ENCODE peak calls at places on chromosomes 4 and X, in nine cellular contexts. B is esophagus squamous epithelium, K is breast epithelium, S is ovary, C is right lobe of liver, J is Peyer's patch, A is NB4, P is heart left ventricle, D is lower leg skin. F is an unnamed sample.

GRCh38 chrX:48897157-48897620 is 379 bp downstream of the TIMM17B start:
- DNase-seq in D (peak), J (peak), P (peak), K (peak), C (peak), A (peak), B (no peak), S (peak), F (peak)

GRCh38 chr4:16757080-16757521 is 141.3 kb downstream of the LDB2 start:
- DNase-seq in K (no peak), B (no peak), P (no peak), S (no peak), C (no peak), J (no peak), D (no peak), A (no peak), F (no peak)

GRCh38 chrX:5236096-5236495 is 992.6 kb downstream of the NLGN4X start:
- DNase-seq in C (no peak), S (no peak), A (peak), P (no peak), B (no peak), D (no peak), J (no peak), K (no peak), F (no peak)

GRCh38 chr4:1504786-1505500 is 98.7 kb upstream of the NKX1-1 start:
- DNase-seq in B (no peak), C (peak), P (peak), S (no peak), A (no peak), K (no peak), D (no peak), J (no peak), F (no peak)

GRCh38 chr4:7324651-7325121 is 110.0 kb downstream of the PSAPL1 start:
- DNase-seq in P (no peak), D (no peak), S (no peak), K (no peak), C (no peak), B (no peak), A (peak), J (no peak), F (no peak)

GRCh38 chrX:107450823-107451509 is 1.5 kb downstream of the FRMPD3 start:
- DNase-seq in S (peak), C (no peak), B (no peak), D (no peak), J (no peak), P (no peak), A (peak), K (no peak), F (no peak)

GRCh38 chrX:131262738-131263679 is 26.1 kb downstream of the IGSF1 start:
- DNase-seq in D (no peak), J (no peak), B (no peak), P (no peak), C (peak), S (no peak), A (peak), K (no peak), F (no peak)

GRCh38 chr4:78014889-78015886 is 41.9 kb upstream of the FRAS1 start:
- DNase-seq in C (no peak), J (no peak), B (no peak), A (no peak), D (no peak), P (no peak), S (no peak), K (no peak), F (no peak)

GRCh38 chrX:2499507-2499906 is 1.3 kb downstream of the DHRSX start:
- DNase-seq in S (no peak), B (no peak), C (no peak), D (no peak), K (no peak), P (no peak), J (no peak), A (no peak), F (no peak)

GRCh38 chr4:184848510-184848909 is 22.7 kb upstream of the ACSL1 start:
- DNase-seq in K (no peak), J (no peak), C (no peak), A (peak), D (no peak), B (no peak), S (no peak), P (no peak), F (no peak)

GRCh38 chr4:19309365-19309764 is 942.3 kb upstream of the SLIT2 start:
- DNase-seq in K (no peak), J (no peak), P (no peak), B (no peak), D (no peak), A (peak), S (no peak), C (no peak), F (no peak)

GRCh38 chrX:135295238-135295943 is 13.9 kb upstream of the ETDC start:
- DNase-seq in A (no peak), K (no peak), S (no peak), B (no peak), P (peak), C (peak), J (peak), D (no peak), F (peak)

GRCh38 chr4:60794372-60794771 is 405.8 kb upstream of the ADGRL3 start:
- DNase-seq in C (no peak), K (no peak), S (no peak), B (no peak), P (no peak), A (no peak), J (no peak), D (no peak), F (no peak)

GRCh38 chr4:173547889-173548288 is 17.9 kb upstream of the HAND2 start:
- DNase-seq in A (peak), J (no peak), S (peak), B (no peak), K (no peak), P (no peak), C (no peak), D (no peak), F (no peak)

GRCh38 chr4:48194986-48195773 is 61.1 kb upstream of the TXK start:
- DNase-seq in B (no peak), K (no peak), C (no peak), J (no peak), P (no peak), A (peak), S (no peak), D (no peak), F (peak)

GRCh38 chrX:3679669-3680068 is 33.8 kb downstream of the PRKX start:
- DNase-seq in K (no peak), C (no peak), P (no peak), J (no peak), D (no peak), A (no peak), B (no peak), S (no peak), F (no peak)

GRCh38 chrX:39730671-39731389 is 366.9 kb downstream of the BCOR start:
- DNase-seq in C (peak), K (peak), A (peak), B (no peak), S (peak), J (peak), D (peak), P (peak), F (peak)

GRCh38 chrX:136214551-136214950 is 36.6 kb downstream of the MAP7D3 start:
- DNase-seq in B (no peak), C (no peak), K (no peak), A (no peak), P (no peak), D (no peak), J (no peak), S (no peak), F (peak)

GRCh38 chrX:105302246-105302645 is 81.8 kb upstream of the TEX13A start:
- DNase-seq in C (no peak), D (no peak), B (no peak), S (no peak), P (no peak), A (no peak), J (no peak), K (no peak), F (no peak)

GRCh38 chr4:169791064-169791463 is 33.3 kb upstream of the HPF1 start:
- DNase-seq in B (no peak), J (no peak), S (no peak), P (no peak), K (no peak), D (no peak), C (no peak), A (no peak), F (no peak)

GRCh38 chr4:114495471-114495928 is 103.1 kb upstream of the UGT8 start:
- DNase-seq in P (no peak), B (no peak), J (no peak), D (no peak), A (no peak), C (no peak), K (no peak), S (no peak), F (no peak)

GRCh38 chr4:170278481-170278880 is 188.7 kb upstream of the AADAT start:
- DNase-seq in B (no peak), C (no peak), J (no peak), S (no peak), A (no peak), P (no peak), K (no peak), D (no peak), F (no peak)

GRCh38 chr4:173235050-173235449 is 66.4 kb downstream of the GALNT7 start:
- DNase-seq in K (no peak), P (no peak), D (no peak), A (no peak), C (no peak), S (no peak), B (no peak), J (no peak), F (no peak)

GRCh38 chr4:24971192-24971591 is 58.4 kb upstream of the CCDC149 start:
- DNase-seq in K (no peak), P (no peak), B (no peak), J (no peak), S (no peak), C (no peak), A (peak), D (peak), F (no peak)

GRCh38 chrX:39854772-39855747 is 242.7 kb downstream of the BCOR start:
- DNase-seq in D (no peak), S (no peak), C (no peak), J (no peak), P (no peak), A (peak), K (no peak), B (no peak), F (no peak)

GRCh38 chr4:26175016-26175786 is 145.6 kb upstream of the RBPJ start:
- DNase-seq in B (no peak), J (no peak), D (no peak), K (no peak), S (no peak), A (no peak), C (no peak), P (no peak), F (no peak)

GRCh38 chr4:158253350-158253980 is 43.2 kb downstream of the TMEM144 start:
- DNase-seq in B (no peak), D (peak), C (no peak), P (peak), J (no peak), S (peak), A (peak), K (peak), F (peak)

GRCh38 chrX:136259543-136259942 is 8.3 kb upstream of the MAP7D3 start:
- DNase-seq in J (no peak), P (no peak), C (no peak), D (no peak), K (no peak), B (no peak), A (peak), S (no peak), F (no peak)

GRCh38 chr4:175087156-175087555 is 169.0 kb downstream of the ADAM29 start:
- DNase-seq in C (no peak), A (no peak), B (no peak), D (no peak), P (no peak), K (no peak), J (no peak), S (no peak), F (no peak)

GRCh38 chr4:86048426-86048825 is 311.4 kb downstream of the MAPK10 start:
- DNase-seq in A (no peak), K (no peak), S (no peak), P (no peak), B (no peak), D (no peak), J (no peak), C (no peak), F (no peak)

GRCh38 chr4:187685247-187685646 is 310.3 kb upstream of the ZFP42 start:
- DNase-seq in A (no peak), S (no peak), P (no peak), C (no peak), J (no peak), K (no peak), D (no peak), B (no peak), F (no peak)

GRCh38 chr4:102343964-102344519 is 1.2 kb downstream of the SLC39A8 start:
- DNase-seq in B (no peak), K (no peak), P (no peak), S (no peak), D (no peak), A (peak), J (no peak), C (no peak), F (no peak)

GRCh38 chrX:46648660-46649059 is 75.1 kb downstream of the CHST7 start:
- DNase-seq in P (no peak), S (no peak), C (no peak), A (no peak), J (no peak), B (no peak), K (no peak), D (no peak), F (no peak)

GRCh38 chrX:111869639-111870034 is 6.3 kb upstream of the TRPC5OS start:
- DNase-seq in D (no peak), A (peak), C (peak), J (no peak), S (no peak), P (peak), K (peak), B (no peak), F (peak)

GRCh38 chr4:99816611-99817309 is at the start of gene DAPP1:
- DNase-seq in B (peak), S (no peak), P (no peak), A (peak), C (peak), J (peak), D (peak), K (peak), F (peak)

GRCh38 chr4:17203767-17204166 is 305.3 kb upstream of the LDB2 start:
- DNase-seq in D (no peak), J (no peak), B (no peak), P (no peak), C (no peak), S (no peak), K (no peak), A (no peak), F (no peak)

GRCh38 chr4:16027114-16027513 is 56.7 kb downstream of the PROM1 start:
- DNase-seq in C (no peak), S (no peak), J (no peak), K (no peak), P (no peak), D (no peak), B (no peak), A (no peak), F (peak)

GRCh38 chr4:22162454-22162853 is 213.9 kb upstream of the KCNIP4 start:
- DNase-seq in P (no peak), J (no peak), K (no peak), C (no peak), B (no peak), S (no peak), D (no peak), A (no peak), F (no peak)

DNA sequence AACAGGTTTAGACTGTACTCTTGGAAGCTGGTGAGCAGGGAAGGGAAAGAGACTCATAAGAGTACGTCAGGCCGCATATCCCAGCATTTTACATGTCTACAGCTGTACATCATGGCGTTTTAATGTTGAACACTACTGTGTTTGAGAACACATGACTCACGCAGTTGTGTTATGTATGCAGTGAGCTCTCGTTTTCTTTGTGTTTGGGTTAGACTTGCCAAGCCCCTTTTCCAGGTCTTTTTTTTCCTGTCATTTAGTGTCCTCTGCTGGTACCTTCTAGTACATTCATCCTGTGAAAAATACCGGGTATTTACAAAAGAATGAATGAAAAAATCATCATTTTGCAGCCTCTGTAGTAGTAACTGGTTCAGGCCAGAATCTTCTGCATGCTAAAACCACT is 35.3 kb downstream of the SMS start:
- DNase-seq in B (no peak), K (no peak), D (no peak), S (no peak), P (no peak), C (no peak), J (no peak), A (no peak), F (no peak)
- TF ChIP-seq CTCF in B (peak), K (peak), D (no peak), S (no peak), P (peak), C (peak), J (no peak), A (no peak), F (peak)

DNA sequence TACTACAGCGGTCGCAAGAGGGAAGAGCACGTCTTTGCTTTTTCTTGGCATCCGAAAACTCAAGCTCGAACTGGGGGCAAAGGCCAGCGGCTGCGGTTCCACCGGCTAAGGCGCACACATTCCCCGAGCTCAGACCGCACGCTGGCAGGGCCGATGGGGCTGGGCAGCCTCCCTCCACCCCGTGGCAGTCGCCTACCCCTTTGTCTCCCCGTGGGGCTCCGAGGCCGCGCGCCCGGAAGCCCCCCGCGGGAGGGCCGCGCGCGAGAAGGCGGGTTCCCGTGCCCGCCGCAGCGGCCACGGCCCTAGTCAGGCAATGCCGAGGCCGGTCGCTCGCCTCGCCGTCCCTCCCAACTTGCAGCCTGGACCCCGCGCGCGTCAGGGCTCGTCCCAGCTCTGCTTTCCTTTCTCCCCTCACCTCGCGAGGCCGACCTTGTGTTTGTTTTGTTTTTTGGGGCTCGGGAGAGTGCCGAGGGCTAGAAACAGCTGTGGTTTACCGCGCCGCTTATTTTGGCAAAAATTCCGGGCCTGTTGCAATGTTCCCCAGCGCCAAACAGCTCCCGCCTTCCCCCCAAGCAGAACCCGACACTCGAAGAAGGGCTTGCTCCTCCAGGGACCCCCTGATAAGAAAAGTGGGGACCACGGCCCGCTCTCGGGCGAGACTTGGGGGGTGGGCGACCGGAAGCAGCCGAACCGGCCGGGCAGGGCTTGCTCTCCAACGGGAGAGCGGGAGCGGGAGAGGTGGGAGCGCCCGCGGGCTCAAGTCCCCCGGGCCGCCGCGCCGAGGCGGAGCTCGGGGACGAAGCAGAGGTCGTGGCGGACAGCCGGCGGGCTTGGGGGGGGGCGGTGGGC is 553 bp upstream of the N4BP2 start:
- DNase-seq in S (peak), K (peak), A (peak), C (peak), P (peak), J (peak), B (peak), D (peak), F (peak)
- TF ChIP-seq POLR2A in S (no peak), K (no peak), A (peak), C (peak), P (no peak), J (peak), B (no peak), D (no peak), F (peak)

GRCh38 chrX:108811891-108812290 is 75.5 kb upstream of the IRS4 start:
- DNase-seq in K (no peak), J (no peak), A (no peak), P (no peak), S (no peak), C (no peak), D (no peak), B (no peak), F (no peak)
- TF ChIP-seq CTCF in K (no peak), J (no peak), A (no peak), P (no peak), S (no peak), C (no peak), D (no peak), B (no peak), F (no peak)

DNA sequence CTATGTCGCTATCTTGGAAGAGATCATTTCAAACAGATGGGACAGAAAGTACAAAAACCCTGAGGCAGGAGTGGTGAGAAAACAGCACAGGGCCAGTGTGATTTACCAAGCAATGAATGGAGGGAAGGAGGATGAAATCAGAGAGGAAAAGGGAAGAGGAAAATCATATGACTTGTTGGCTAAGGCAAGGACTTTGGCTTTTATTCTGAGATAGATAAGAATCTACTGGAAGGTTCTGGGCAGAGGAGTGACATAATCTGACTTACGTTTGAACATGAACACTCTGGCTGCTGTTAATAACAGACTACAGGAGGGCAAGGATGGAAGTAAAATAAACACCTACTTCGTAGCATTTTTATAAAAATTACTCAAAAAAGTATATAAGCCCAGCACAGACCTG is 207.8 kb upstream of the SLC7A11 start:
- DNase-seq in S (no peak), B (no peak), K (no peak), D (no peak), P (no peak), J (no peak), C (no peak), A (no peak), F (no peak)
- TF ChIP-seq POLR2A in S (no peak), B (no peak), K (no peak), D (no peak), P (no peak), J (no peak), C (no peak), A (no peak), F (no peak)

GRCh38 chr4:56618734-56619133 is 62.4 kb downstream of the HOPX start:
- DNase-seq in D (no peak), C (no peak), A (no peak), B (no peak), S (no peak), P (no peak), J (no peak), K (no peak), F (no peak)

GRCh38 chr4:56619816-56620215 is 61.3 kb downstream of the HOPX start:
- DNase-seq in S (no peak), A (no peak), J (no peak), B (no peak), C (no peak), P (no peak), D (no peak), K (no peak), F (no peak)

GRCh38 chr4:56622176-56622575 is 58.9 kb downstream of the HOPX start:
- DNase-seq in C (no peak), B (no peak), P (no peak), S (no peak), K (no peak), D (no peak), A (no peak), J (no peak), F (no peak)

GRCh38 chr4:56613101-56613862 is 67.8 kb downstream of the HOPX start:
- DNase-seq in B (no peak), P (no peak), J (no peak), K (no peak), A (no peak), S (no peak), D (peak), C (no peak), F (no peak)

GRCh38 chr4:56619160-56619559 is 61.9 kb downstream of the HOPX start:
- DNase-seq in C (no peak), J (no peak), P (no peak), S (no peak), B (no peak), D (no peak), K (no peak), A (peak), F (no peak)
- TF ChIP-seq CTCF in C (no peak), J (no peak), P (no peak), S (no peak), B (no peak), D (no peak), K (no peak), A (no peak), F (no peak)

GRCh38 chr4:109745830-109746229 is 16.0 kb upstream of the PLA2G12A start:
- DNase-seq in C (no peak), P (no peak), S (no peak), B (no peak), K (no peak), A (no peak), D (no peak), J (no peak), F (no peak)
- TF ChIP-seq POLR2A in C (no peak), P (no peak), S (no peak), B (no peak), K (no peak), A (no peak), D (no peak), J (no peak), F (no peak)